ENCODE peak calls at places on chromosomes 3 and 15, in nine cellular contexts. Y is IMR-90, M is neural progenitor cell, N is body of pancreas, C is thoracic aorta, B is K562, O is small intestine, K is transverse colon, U is testis. S is an unnamed sample.

GRCh38 chr3:181694805-181695660 is 16.7 kb upstream of the SOX2 start:
- DNase-seq in U (peak; percentile 82), N (peak; percentile 20), M (peak; percentile 83), O (no peak), C (no peak), K (peak; percentile 32), Y (no peak), B (peak; percentile 18), S (no peak)

GRCh38 chr3:106086636-106087035 is 217.8 kb upstream of the CBLB start:
- DNase-seq in K (no peak), C (no peak), N (no peak), B (peak; percentile 17), M (no peak), U (no peak), O (no peak), Y (no peak), S (no peak)

GRCh38 chr3:49747792-49748480 is 24.2 kb upstream of the GMPPB start:
- DNase-seq in K (no peak), M (no peak), U (no peak), C (no peak), O (no peak), N (no peak), Y (peak; percentile 79), B (no peak), S (peak; percentile 36)

GRCh38 chr3:40262331-40262730 is 47.2 kb upstream of the EIF1B start:
- DNase-seq in U (no peak), K (no peak), M (no peak), N (no peak), B (no peak), O (no peak), Y (no peak), C (no peak), S (no peak)

GRCh38 chr15:45372032-45372995 is 6.0 kb downstream of the GATM start:
- DNase-seq in N (no peak), M (no peak), C (no peak), K (no peak), U (no peak), O (peak; percentile 79), Y (no peak), B (no peak), S (no peak)

GRCh38 chr3:180646187-180646790 is 33.0 kb downstream of the CCDC39 start:
- DNase-seq in U (no peak), N (no peak), C (no peak), Y (no peak), B (no peak), M (no peak), O (no peak), K (no peak), S (no peak)

GRCh38 chr15:36807134-36807764 is 227.8 kb downstream of the CDIN1 start:
- DNase-seq in C (no peak), M (no peak), K (no peak), O (no peak), N (no peak), U (no peak), B (no peak), Y (no peak), S (no peak)

GRCh38 chr3:45659661-45660566 is 29.3 kb upstream of the SACM1L start:
- DNase-seq in M (peak; percentile 68), N (peak; percentile 80), B (peak; percentile 80), C (no peak), U (peak; percentile 76), Y (peak; percentile 97), K (peak; percentile 85), O (peak; percentile 79), S (peak; percentile 75)

GRCh38 chr15:47756872-47757271 is 39.6 kb downstream of the SEMA6D start:
- DNase-seq in B (no peak), K (peak; percentile 51), U (no peak), N (no peak), Y (peak; percentile 91), O (peak; percentile 65), C (peak; percentile 15), M (no peak), S (no peak)

GRCh38 chr15:98657721-98658120 is 9.4 kb downstream of the IGF1R start:
- DNase-seq in Y (peak; percentile 61), K (no peak), N (no peak), U (no peak), C (no peak), B (no peak), O (peak; percentile 28), M (no peak), S (no peak)

GRCh38 chr3:159733194-159733860 is 255.3 kb upstream of the IL12A start:
- DNase-seq in O (no peak), C (no peak), M (peak; percentile 33), Y (peak; percentile 88), K (no peak), U (no peak), B (no peak), N (no peak), S (no peak)

GRCh38 chr15:92616621-92617179 is 38.9 kb downstream of the FAM174B start:
- DNase-seq in N (peak; percentile 18), Y (no peak), M (no peak), B (peak; percentile 37), U (no peak), O (peak; percentile 20), K (no peak), C (no peak), S (no peak)

GRCh38 chr3:123789760-123790159 is 94.4 kb downstream of the MYLK start:
- DNase-seq in O (no peak), Y (peak; percentile 79), B (no peak), U (no peak), M (no peak), K (no peak), N (no peak), C (no peak), S (no peak)
- H3K27ac ChIP-seq in O (no peak overlapping the region), Y (peak overlapping the region; percentile 81), B (no peak overlapping the region), U (no peak overlapping the region), M (no peak overlapping the region), K (no peak overlapping the region), N (no peak overlapping the region), C (no peak overlapping the region), S (no peak overlapping the region)

GRCh38 chr15:91104111-91104510 is 4.1 kb downstream of the SV2B start:
- DNase-seq in C (no peak), O (no peak), U (no peak), M (no peak), N (no peak), B (no peak), K (no peak), Y (no peak), S (no peak)

GRCh38 chr15:91099616-91100560 is at the start of gene SV2B:
- DNase-seq in C (no peak), K (no peak), O (peak; percentile 2), N (peak; percentile 24), Y (peak; percentile 42), M (peak; percentile 83), B (no peak), U (peak; percentile 31), S (no peak)

GRCh38 chr15:91100561-91101355 is 701 bp downstream of the SV2B start:
- DNase-seq in B (no peak), Y (peak; percentile 7), M (peak; percentile 23), O (peak; percentile 1), K (no peak), N (no peak), U (no peak), C (no peak), S (no peak)

GRCh38 chr15:91102546-91103330 is 2.7 kb downstream of the SV2B start:
- DNase-seq in C (no peak), U (no peak), N (no peak), M (no peak), K (no peak), Y (no peak), O (no peak), B (no peak), S (no peak)

GRCh38 chr15:91101356-91101920 is 1.4 kb downstream of the SV2B start:
- DNase-seq in K (no peak), B (no peak), O (no peak), C (no peak), Y (no peak), M (no peak), N (no peak), U (no peak), S (no peak)
- H3K27me3 ChIP-seq in K (peaks cover 74% of the 10 kb centered on the region), B (peaks cover 33% of the 10 kb centered on the region), O (no peaks in the 10 kb centered on the region), C (no peaks in the 10 kb centered on the region), Y (peaks cover 35% of the 10 kb centered on the region), M (peaks cover 93% of the 10 kb centered on the region), N (no peaks in the 10 kb centered on the region), U (no peaks in the 10 kb centered on the region), S (no peaks in the 10 kb centered on the region)

DNA sequence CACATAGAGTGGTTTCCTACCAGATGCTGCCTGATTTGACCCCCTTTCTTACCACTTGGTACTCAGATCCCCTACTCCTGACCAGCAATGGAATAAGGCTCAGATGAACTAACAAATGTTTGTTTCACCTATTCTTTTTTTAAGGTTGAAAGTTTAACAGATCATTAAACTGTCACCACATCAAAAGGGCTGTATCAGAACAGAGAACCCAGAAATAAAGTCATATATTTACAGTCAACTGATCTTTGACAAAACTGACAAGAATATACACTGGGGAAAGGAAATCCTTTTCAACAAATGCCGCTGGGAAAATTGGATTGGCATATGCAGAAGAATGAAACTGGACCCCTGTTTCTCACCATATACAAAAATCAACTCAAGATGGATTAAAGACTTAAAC is 56.0 kb downstream of the GPR176 start:
- DNase-seq in K (no peak), M (no peak), C (no peak), O (no peak), U (no peak), N (no peak), B (no peak), Y (no peak), S (no peak)
- H3K4me1 ChIP-seq in K (no peaks in the 10 kb centered on the region), M (no peaks in the 10 kb centered on the region), C (no peaks in the 10 kb centered on the region), O (no peaks in the 10 kb centered on the region), U (no peaks in the 10 kb centered on the region), N (no peaks in the 10 kb centered on the region), B (no peaks in the 10 kb centered on the region), Y (peaks cover 13% of the 10 kb centered on the region), S (no peaks in the 10 kb centered on the region)

GRCh38 chr3:141421639-141422319 is 53.5 kb downstream of the ZBTB38 start:
- DNase-seq in M (no peak), Y (peak; percentile 97), K (no peak), B (no peak), N (no peak), U (no peak), O (no peak), C (no peak), S (no peak)

GRCh38 chr3:141418751-141419150 is 50.4 kb downstream of the ZBTB38 start:
- DNase-seq in N (no peak), U (no peak), M (no peak), B (no peak), C (no peak), K (no peak), Y (no peak), O (no peak), S (no peak)

GRCh38 chr3:141419946-141420345 is 51.6 kb downstream of the ZBTB38 start:
- DNase-seq in Y (no peak), N (no peak), O (no peak), B (no peak), K (no peak), C (no peak), M (no peak), U (no peak), S (no peak)

GRCh38 chr3:141422961-141423582 is 54.8 kb downstream of the ZBTB38 start:
- DNase-seq in O (no peak), U (no peak), Y (no peak), C (no peak), M (no peak), B (no peak), N (no peak), K (no peak), S (no peak)

DNA sequence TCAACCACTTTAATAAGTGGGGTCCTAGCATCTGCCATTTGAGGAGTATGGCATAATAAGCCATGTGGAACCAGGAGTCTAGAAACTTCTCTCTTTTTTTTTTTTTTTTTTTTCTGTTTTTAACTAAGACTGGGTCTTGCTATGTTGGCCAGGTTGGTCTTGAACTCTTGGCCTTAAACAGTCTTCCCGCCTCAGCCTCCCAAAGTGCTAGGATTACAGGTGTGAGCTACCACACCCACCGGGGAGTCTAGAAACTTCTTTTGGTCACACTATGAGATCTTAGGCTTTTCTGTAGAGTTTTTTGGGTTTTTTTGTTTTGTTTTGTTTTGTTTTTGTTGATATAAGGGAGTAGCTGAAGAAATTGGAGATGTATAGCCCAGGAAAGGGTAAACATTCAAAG is 52.9 kb downstream of the ZBTB38 start:
- DNase-seq in B (no peak), O (no peak), U (no peak), Y (no peak), N (no peak), C (no peak), M (no peak), K (no peak), S (no peak)
- H3K27ac ChIP-seq in B (no peak overlapping the region), O (no peak overlapping the region), U (peak overlapping the region; percentile 0), Y (peak overlapping the region; percentile 74), N (no peak overlapping the region), C (peak overlapping the region; percentile 14), M (no peak overlapping the region), K (no peak overlapping the region), S (peak overlapping the region; percentile 52)

S was measured in right atrium auricular region.